ENCODE peak calls at places on chromosomes 3 and 15, in seven cellular contexts. S is neuronal stem cell, U is IMR-90, B is mesenchymal stem cell, N is mesendoderm, J is trophoblast cell, Z is H1. Q is an unnamed sample.

GRCh38 chr3:6622712-6623111 is 238.2 kb upstream of the GRM7 start:
- DNase-seq in N (no peak), U (no peak), Z (no peak), S (no peak), B (no peak), J (no peak), Q (no peak)

GRCh38 chr15:59052915-59053407 is 52.0 kb upstream of the CCNB2 start:
- DNase-seq in Z (no peak), J (no peak), S (no peak), N (no peak), U (no peak), B (no peak), Q (no peak)

GRCh38 chr3:64908292-64908691 is 220.5 kb upstream of the ADAMTS9 start:
- DNase-seq in S (no peak), U (peak), B (peak), N (no peak), J (no peak), Z (no peak), Q (no peak)

GRCh38 chr3:69292185-69292584 is 93.7 kb downstream of the FRMD4B start:
- DNase-seq in J (no peak), N (peak), S (no peak), Z (no peak), B (no peak), U (no peak), Q (no peak)

GRCh38 chr3:23981136-23981535 is 36.0 kb downstream of the NR1D2 start:
- DNase-seq in N (no peak), B (no peak), Z (no peak), U (no peak), S (no peak), J (no peak), Q (no peak)

GRCh38 chr3:180277036-180277435 is 240.3 kb upstream of the PEX5L start:
- DNase-seq in Z (no peak), B (no peak), S (no peak), N (no peak), U (peak), J (no peak), Q (no peak)

GRCh38 chr3:36677331-36678007 is 86.9 kb downstream of the DCLK3 start:
- DNase-seq in B (peak), Z (no peak), S (no peak), U (peak), J (peak), N (peak), Q (no peak)

GRCh38 chr3:189900578-189900977 is 220.1 kb downstream of the P3H2 start:
- DNase-seq in U (no peak), S (no peak), N (no peak), Z (no peak), B (no peak), J (no peak), Q (no peak)

GRCh38 chr3:175340338-175341015 is 481.3 kb downstream of the NAALADL2 start:
- DNase-seq in U (no peak), Z (no peak), N (peak), S (no peak), J (no peak), B (no peak), Q (no peak)

GRCh38 chr3:129440648-129441190 is 695 bp downstream of the IFT122 start:
- DNase-seq in U (no peak), N (no peak), B (no peak), S (no peak), Z (no peak), J (no peak), Q (no peak)

GRCh38 chr3:70383360-70383831 is 71.0 kb upstream of the MDFIC2 start:
- DNase-seq in N (no peak), S (no peak), J (peak), B (no peak), U (no peak), Z (no peak), Q (no peak)

GRCh38 chr3:47617061-47618010 is 38.7 kb upstream of the CSPG5 start:
- DNase-seq in U (peak), J (no peak), S (no peak), Z (no peak), B (peak), N (no peak), Q (no peak)

GRCh38 chr3:52683611-52684010 is 2.1 kb downstream of the PBRM1 start:
- DNase-seq in U (no peak), Z (no peak), J (no peak), S (no peak), B (no peak), N (no peak), Q (no peak)

GRCh38 chr15:87779746-87780145 is 476.8 kb downstream of the NTRK3 start:
- DNase-seq in B (no peak), N (no peak), Z (no peak), S (no peak), J (no peak), U (no peak), Q (no peak)

GRCh38 chr3:169966951-169967915 is 626 bp downstream of the SEC62 start:
- DNase-seq in B (peak), N (peak), S (peak), Z (no peak), J (peak), U (peak), Q (no peak)

GRCh38 chr15:22253676-22254408 is 173.5 kb downstream of the OR4M2 start:
- DNase-seq in S (no peak), Z (no peak), B (no peak), U (no peak), N (no peak), J (no peak), Q (no peak)

GRCh38 chr3:155604967-155605366 is 139.9 kb downstream of the PLCH1 start:
- DNase-seq in U (no peak), S (peak), B (no peak), J (no peak), Z (no peak), N (no peak), Q (no peak)

GRCh38 chr3:127287840-127288239 is at the start of gene PRR20G:
- DNase-seq in Z (no peak), J (no peak), U (no peak), B (no peak), S (no peak), N (peak), Q (peak)

GRCh38 chr3:152198655-152199054 is 70.1 kb upstream of the MBNL1 start:
- DNase-seq in J (no peak), B (no peak), U (no peak), Z (no peak), S (no peak), N (no peak), Q (no peak)

GRCh38 chr3:107910713-107911259 is 180.0 kb downstream of the CD47 start:
- DNase-seq in N (no peak), J (no peak), U (no peak), Z (no peak), B (no peak), S (no peak), Q (no peak)

GRCh38 chr15:92643849-92644815 is 11.4 kb downstream of the FAM174B start:
- DNase-seq in B (no peak), S (no peak), Z (no peak), J (peak), U (no peak), N (peak), Q (no peak)

GRCh38 chr3:151008699-151009098 is 36.2 kb upstream of the CLRN1 start:
- DNase-seq in U (peak), B (peak), S (peak), N (peak), Z (no peak), J (no peak), Q (no peak)

GRCh38 chr3:149179225-149179624 is 42.4 kb downstream of the CP start:
- DNase-seq in J (peak), U (peak), N (no peak), Z (no peak), S (no peak), B (peak), Q (no peak)

GRCh38 chr3:155352900-155353490 is 59.5 kb upstream of the STRIT1 start:
- DNase-seq in U (peak), J (no peak), Z (no peak), N (peak), S (no peak), B (peak), Q (no peak)

GRCh38 chr3:114739627-114740026 is 407.5 kb downstream of the ZBTB20 start:
- DNase-seq in J (no peak), S (no peak), N (peak), U (no peak), B (no peak), Z (no peak), Q (no peak)

GRCh38 chr3:114745322-114746240 is 401.5 kb downstream of the ZBTB20 start:
- DNase-seq in J (no peak), U (peak), B (peak), Z (no peak), N (no peak), S (no peak), Q (no peak)

GRCh38 chr3:114746502-114746901 is 400.6 kb downstream of the ZBTB20 start:
- DNase-seq in Z (no peak), N (no peak), S (no peak), J (no peak), B (no peak), U (no peak), Q (no peak)

GRCh38 chr3:114743746-114744145 is 403.3 kb downstream of the ZBTB20 start:
- DNase-seq in N (no peak), Z (no peak), B (no peak), U (no peak), J (no peak), S (no peak), Q (no peak)

DNA sequence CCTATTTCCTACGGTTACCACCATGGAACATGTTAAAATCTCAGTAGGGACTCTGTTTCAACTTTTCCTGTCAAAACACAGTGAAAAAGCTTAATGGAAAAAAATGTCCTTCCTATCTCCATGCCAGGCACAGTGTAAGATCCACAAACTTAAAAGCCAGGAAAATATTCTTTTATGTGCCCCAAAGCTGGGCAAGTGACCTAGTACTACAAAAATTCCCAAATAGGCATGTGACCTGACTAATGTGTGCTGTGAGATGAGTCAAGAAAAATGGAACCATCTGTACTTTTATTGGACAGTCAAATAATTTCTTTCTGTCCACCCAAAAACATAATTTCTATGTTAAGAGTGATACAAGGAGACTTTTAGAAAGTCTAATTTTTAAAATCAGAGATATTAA is 406.0 kb downstream of the ZBTB20 start:
- DNase-seq in B (no peak), N (no peak), S (no peak), Z (no peak), J (no peak), U (peak), Q (no peak)
- H3K18ac ChIP-seq in B (no peak), N (no peak), S (no peak), Z (no peak), J (no peak), U (no peak), Q (no peak)

DNA sequence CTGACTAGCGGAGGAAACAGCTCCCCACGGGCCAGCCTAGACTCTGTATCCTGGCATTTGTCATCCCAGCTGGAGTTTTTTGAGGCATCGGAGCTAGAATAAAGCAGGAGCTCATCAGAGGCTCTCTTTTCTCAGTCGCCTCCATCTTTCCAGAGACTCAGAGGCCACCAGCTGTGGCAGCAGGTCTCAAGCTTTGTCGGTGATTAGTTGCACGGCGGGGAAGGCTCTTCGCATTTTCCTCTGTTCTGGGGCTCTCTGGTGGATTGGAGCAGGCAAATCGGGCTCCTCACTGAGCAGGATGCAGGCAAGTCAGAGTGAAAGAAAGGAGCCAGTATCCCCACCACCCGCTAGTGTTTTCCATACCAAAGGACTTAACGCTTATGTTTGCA is 126.9 kb downstream of the PTPRG start:
- DNase-seq in N (peak), B (peak), U (no peak), Z (peak), S (peak), J (no peak), Q (peak)
- H3K4ac ChIP-seq in N (no peak), B (no peak), U (no peak), Z (no peak), S (no peak), J (no peak), Q (no peak)

GRCh38 chr3:185363662-185364203 is 797 bp downstream of the MAP3K13 start:
- DNase-seq in U (no peak), J (no peak), Z (no peak), B (no peak), S (no peak), N (peak), Q (no peak)

GRCh38 chr3:185362850-185363661 is at the start of gene MAP3K13:
- DNase-seq in N (peak), J (peak), S (peak), Z (peak), U (peak), B (peak), Q (peak)

GRCh38 chr3:185361920-185362319 is 1.0 kb upstream of the MAP3K13 start:
- DNase-seq in U (peak), Z (no peak), J (no peak), B (peak), N (no peak), S (no peak), Q (no peak)

GRCh38 chr3:185366913-185367312 is 4.0 kb downstream of the MAP3K13 start:
- DNase-seq in B (no peak), J (no peak), U (no peak), N (no peak), Z (no peak), S (no peak), Q (no peak)

DNA sequence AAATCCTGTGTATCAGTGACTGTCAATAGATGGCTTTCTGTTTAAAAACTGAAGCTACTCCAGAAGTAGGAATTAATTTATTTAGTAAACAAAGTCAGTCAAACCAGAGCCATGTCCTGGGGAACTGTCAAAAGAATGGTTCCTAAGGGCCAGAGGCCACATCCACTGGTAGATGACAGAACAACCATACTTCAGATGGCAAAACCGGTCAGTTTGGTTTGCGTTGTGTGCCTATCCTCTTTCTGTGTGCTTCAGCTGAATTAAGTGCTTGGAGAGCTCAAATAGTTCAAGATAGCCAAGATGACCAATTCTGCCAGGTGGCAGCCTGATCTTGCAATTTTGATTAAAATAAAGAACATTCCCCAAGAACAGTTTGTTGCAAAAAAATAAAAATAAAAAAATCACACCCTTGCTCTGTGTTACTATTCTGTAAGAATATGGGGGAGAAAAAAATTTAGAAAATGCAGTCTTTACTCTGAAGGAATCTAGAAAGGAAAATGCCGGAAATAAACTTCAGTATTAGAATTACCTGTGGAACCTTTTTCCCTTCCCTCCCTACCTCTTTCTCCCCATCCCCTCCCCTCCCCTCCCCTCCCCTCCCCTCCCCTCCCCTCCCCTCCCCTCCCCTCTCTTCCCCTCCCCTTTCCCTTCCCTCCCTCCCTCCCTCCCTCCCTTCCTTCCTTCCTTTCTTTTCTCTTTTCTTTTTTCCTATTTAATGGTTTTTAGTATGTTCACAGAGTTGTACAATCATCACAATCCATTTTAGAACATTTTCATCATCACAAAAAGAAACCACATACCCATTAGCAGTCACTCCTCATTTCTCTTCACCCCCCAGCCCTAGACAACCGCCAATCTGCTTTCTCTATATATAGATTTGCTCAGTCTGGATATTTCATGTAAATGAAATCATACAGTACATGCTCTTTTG is 2.6 kb downstream of the MAP3K13 start:
- DNase-seq in S (no peak), J (peak), N (no peak), U (no peak), Z (no peak), B (no peak), Q (no peak)
- H3K18ac ChIP-seq in S (no peak), J (no peak), N (no peak), U (no peak), Z (no peak), B (no peak), Q (no peak)

DNA sequence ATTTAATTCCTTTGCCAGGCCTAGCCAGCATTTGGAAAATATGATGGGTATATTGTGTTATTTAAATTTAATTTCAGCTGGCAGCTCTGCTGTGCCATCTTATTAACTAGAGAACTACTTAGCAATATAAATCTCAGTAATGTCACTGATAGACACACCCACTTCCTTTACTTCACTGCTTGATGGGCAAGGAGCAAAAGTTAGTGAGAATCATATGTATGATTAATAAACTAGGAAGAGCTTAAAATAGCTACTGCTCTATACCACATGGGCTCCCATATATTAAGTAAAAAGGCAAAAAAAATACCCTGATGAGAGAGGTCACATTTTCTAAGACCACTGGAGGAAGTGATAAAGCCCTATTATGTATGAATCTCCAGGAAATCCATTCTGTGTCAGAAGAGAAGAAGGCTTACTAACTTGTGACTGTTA is 1234.1 kb upstream of the ALCAM start:
- DNase-seq in B (peak), S (no peak), J (no peak), N (no peak), Z (no peak), U (no peak), Q (no peak)
- H3K4ac ChIP-seq in B (no peak), S (no peak), J (no peak), N (no peak), Z (no peak), U (no peak), Q (no peak)

DNA sequence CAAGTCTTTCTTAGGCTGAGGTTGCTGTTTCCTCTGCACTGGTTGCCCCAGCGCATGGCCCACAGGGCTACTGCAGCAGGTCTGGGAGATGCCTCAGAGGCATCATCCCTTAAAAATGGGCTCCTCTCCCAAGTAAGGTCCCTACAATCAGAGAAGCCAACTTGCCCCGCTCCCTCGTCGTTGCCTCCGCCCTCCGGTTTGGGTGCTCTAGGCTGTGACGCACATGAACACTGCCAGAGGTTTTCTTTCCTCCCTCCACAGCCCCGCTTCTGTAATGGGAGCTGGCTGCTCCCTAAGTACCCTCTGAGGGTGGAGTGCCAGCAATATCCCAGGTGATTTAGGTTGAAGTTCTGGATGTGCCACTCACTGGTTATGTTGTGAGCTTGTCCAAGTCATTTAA is 14.0 kb downstream of the MAGEF1 start:
- DNase-seq in Z (no peak), N (no peak), B (no peak), U (no peak), J (no peak), S (no peak), Q (no peak)
- H3K18ac ChIP-seq in Z (no peak), N (no peak), B (peak), U (no peak), J (no peak), S (peak), Q (no peak)

GRCh38 chr3:119485563-119485962 is 12.8 kb upstream of the TIMMDC1 start:
- DNase-seq in S (no peak), J (no peak), N (no peak), B (no peak), Z (no peak), U (no peak), Q (no peak)
- H3K4ac ChIP-seq in S (no peak), J (no peak), N (no peak), B (no peak), Z (no peak), U (no peak), Q (no peak)

DNA sequence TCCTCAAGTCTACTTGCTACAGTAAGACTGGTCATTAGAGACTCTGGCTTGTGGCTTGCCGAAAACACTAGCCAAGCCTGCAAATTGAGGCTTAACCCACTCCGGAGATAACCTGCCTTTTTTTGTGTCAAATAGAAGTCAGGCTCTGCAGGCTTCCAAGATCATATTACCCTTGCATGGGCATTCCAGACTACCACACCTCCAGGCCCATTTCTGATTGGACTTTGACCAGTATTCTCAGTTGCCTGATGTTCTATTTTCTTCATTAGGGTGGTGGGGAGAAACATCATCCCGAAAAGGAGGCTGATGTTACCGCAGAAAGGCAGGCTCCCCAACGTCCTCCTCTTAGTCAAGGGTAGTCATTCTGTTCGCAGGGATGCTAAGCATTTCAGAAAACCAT is 68.1 kb upstream of the FOXP1 start:
- DNase-seq in B (no peak), Z (no peak), N (no peak), J (no peak), U (no peak), S (no peak), Q (no peak)
- H3K18ac ChIP-seq in B (no peak), Z (no peak), N (no peak), J (no peak), U (no peak), S (no peak), Q (no peak)

GRCh38 chr15:67480741-67481140 is 40.2 kb upstream of the C15orf61 start:
- DNase-seq in N (no peak), B (no peak), Z (no peak), J (no peak), S (no peak), U (peak), Q (no peak)
- H3K4ac ChIP-seq in N (no peak), B (no peak), Z (no peak), J (no peak), S (no peak), U (no peak), Q (no peak)

GRCh38 chr3:177427540-177427939 is 230.3 kb upstream of the TBL1XR1 start:
- DNase-seq in S (no peak), B (peak), J (no peak), U (peak), N (no peak), Z (no peak), Q (no peak)

GRCh38 chr3:177429066-177429465 is 231.8 kb upstream of the TBL1XR1 start:
- DNase-seq in U (no peak), Z (no peak), N (no peak), S (no peak), B (no peak), J (no peak), Q (no peak)

GRCh38 chr3:177426151-177426904 is 229.0 kb upstream of the TBL1XR1 start:
- DNase-seq in J (no peak), S (no peak), Z (no peak), U (no peak), B (no peak), N (no peak), Q (no peak)

GRCh38 chr3:177425042-177425441 is 227.8 kb upstream of the TBL1XR1 start:
- DNase-seq in J (no peak), U (no peak), Z (no peak), S (no peak), N (no peak), B (no peak), Q (no peak)

GRCh38 chr3:177427096-177427495 is 229.8 kb upstream of the TBL1XR1 start:
- DNase-seq in S (no peak), B (no peak), U (no peak), N (no peak), Z (no peak), J (no peak), Q (no peak)
- H3K18ac ChIP-seq in S (no peak), B (peak), U (no peak), N (no peak), Z (peak), J (no peak), Q (no peak)

GRCh38 chr15:33016405-33017024 is 178.0 kb downstream of the FMN1 start:
- DNase-seq in B (no peak), U (no peak), S (no peak), J (no peak), N (no peak), Z (no peak), Q (no peak)
- H3K4ac ChIP-seq in B (no peak), U (no peak), S (no peak), J (no peak), N (no peak), Z (no peak), Q (no peak)